ENCODE peak calls at places on chromosomes 13 and 19, in four cellular contexts. E is gastrocnemius medialis, P is IMR-90, L is BE2C. J is an unnamed sample.

GRCh38 chr13:110329798-110330461 is 22.8 kb downstream of the COL4A2 start:
- DNase-seq in E (no peak), P (peak), L (no peak), J (no peak)

GRCh38 chr19:1746401-1747284 is 6.7 kb upstream of the ONECUT3 start:
- DNase-seq in E (no peak), P (peak), L (no peak), J (peak)

GRCh38 chr19:16944626-16945363 is 56.0 kb downstream of the F2RL3 start:
- DNase-seq in E (no peak), P (no peak), L (no peak), J (no peak)

GRCh38 chr13:99012539-99012938 is 34.7 kb upstream of the DOCK9 start:
- DNase-seq in E (no peak), P (no peak), L (no peak), J (no peak)

GRCh38 chr13:64158910-64159309 is 2743.3 kb upstream of the PCDH20 start:
- DNase-seq in E (no peak), P (peak), L (peak), J (no peak)

GRCh38 chr19:30978639-30979038 is 370.6 kb downstream of the TSHZ3 start:
- DNase-seq in E (no peak), P (no peak), L (no peak), J (no peak)

GRCh38 chr13:39051157-39051556 is 12.9 kb downstream of the NHLRC3 start:
- DNase-seq in E (no peak), P (peak), L (no peak), J (no peak)

GRCh38 chr13:93244141-93244917 is 17.7 kb downstream of the GPC6 start:
- DNase-seq in E (no peak), P (peak), L (peak), J (no peak)

GRCh38 chr19:57302020-57302465 is 18.2 kb upstream of the ZNF543 start:
- DNase-seq in E (peak), P (peak), L (peak), J (no peak)

GRCh38 chr13:59906413-59907027 is 257.2 kb downstream of the DIAPH3 start:
- DNase-seq in E (no peak), P (peak), L (peak), J (no peak)
- TF ChIP-seq CTCF in E (no peak), P (peak), L (peak), J (peak)

GRCh38 chr19:42369433-42370067 is 20.5 kb downstream of the CNFN start:
- DNase-seq in E (no peak), P (no peak), L (no peak), J (no peak)
- TF ChIP-seq CTCF in E (no peak), P (no peak), L (no peak), J (no peak)

GRCh38 chr19:11010041-11010440 is 49.2 kb downstream of the SMARCA4 start:
- DNase-seq in E (no peak), P (no peak), L (no peak), J (no peak)
- TF ChIP-seq CTCF in E (no peak), P (no peak), L (no peak), J (no peak)

GRCh38 chr13:24271611-24272451 is 37.5 kb upstream of the C1QTNF9 start:
- DNase-seq in E (no peak), P (peak), L (no peak), J (no peak)

GRCh38 chr13:24269803-24270202 is 39.6 kb upstream of the C1QTNF9 start:
- DNase-seq in E (no peak), P (peak), L (no peak), J (no peak)

GRCh38 chr13:24271231-24271610 is 38.2 kb upstream of the C1QTNF9 start:
- DNase-seq in E (no peak), P (no peak), L (no peak), J (no peak)

GRCh38 chr13:24272452-24273161 is 36.8 kb upstream of the C1QTNF9 start:
- DNase-seq in E (peak), P (no peak), L (no peak), J (no peak)

GRCh38 chr13:24270639-24271131 is 38.7 kb upstream of the C1QTNF9 start:
- DNase-seq in E (peak), P (peak), L (no peak), J (peak)
- TF ChIP-seq CTCF in E (peak), P (no peak), L (no peak), J (no peak)

GRCh38 chr13:75689686-75690085 is 53.6 kb downstream of the LMO7 start:
- DNase-seq in E (no peak), P (peak), L (no peak), J (no peak)

GRCh38 chr13:75691183-75691582 is 55.1 kb downstream of the LMO7 start:
- DNase-seq in E (no peak), P (peak), L (no peak), J (no peak)

GRCh38 chr13:75685239-75685697 is 49.1 kb downstream of the LMO7 start:
- DNase-seq in E (no peak), P (peak), L (no peak), J (no peak)

GRCh38 chr13:75693227-75693626 is 57.1 kb downstream of the LMO7 start:
- DNase-seq in E (no peak), P (no peak), L (no peak), J (no peak)

DNA sequence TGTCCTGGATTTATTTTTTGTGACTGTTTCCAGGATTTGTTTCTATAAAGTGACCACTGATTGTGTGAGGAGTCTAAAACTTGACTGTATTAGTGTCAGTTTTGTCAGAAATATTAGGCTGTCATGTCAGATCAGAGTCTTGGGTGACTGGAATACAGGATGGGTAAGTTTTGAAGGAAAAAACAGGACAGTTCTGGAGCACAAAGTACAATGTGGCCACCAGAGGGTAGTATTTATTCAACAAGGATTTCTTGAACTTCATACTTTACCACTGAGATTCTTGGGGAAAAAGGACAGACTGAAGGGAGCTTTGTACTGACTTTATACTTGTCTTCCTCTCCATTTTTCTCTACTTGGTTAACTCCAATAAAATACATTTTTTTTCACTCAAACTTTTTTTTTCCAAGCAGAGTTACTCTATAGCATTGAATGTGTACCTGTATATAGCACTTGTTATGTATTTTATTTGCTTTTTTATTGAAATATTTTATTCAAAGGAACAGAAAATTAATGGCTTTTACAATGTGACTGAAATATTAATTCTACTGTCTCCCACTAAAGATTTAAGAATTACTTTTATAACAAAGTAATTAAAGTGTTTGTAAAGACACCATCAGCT is 51.1 kb downstream of the LMO7 start:
- DNase-seq in E (no peak), P (peak), L (no peak), J (no peak)
- TF ChIP-seq CTCF in E (no peak), P (peak), L (peak), J (peak)

GRCh38 chr13:89969996-89970709 is 1377.3 kb upstream of the MIR17HG start:
- DNase-seq in E (no peak), P (no peak), L (no peak), J (no peak)
- TF ChIP-seq CTCF in E (no peak), P (no peak), L (no peak), J (no peak)

DNA sequence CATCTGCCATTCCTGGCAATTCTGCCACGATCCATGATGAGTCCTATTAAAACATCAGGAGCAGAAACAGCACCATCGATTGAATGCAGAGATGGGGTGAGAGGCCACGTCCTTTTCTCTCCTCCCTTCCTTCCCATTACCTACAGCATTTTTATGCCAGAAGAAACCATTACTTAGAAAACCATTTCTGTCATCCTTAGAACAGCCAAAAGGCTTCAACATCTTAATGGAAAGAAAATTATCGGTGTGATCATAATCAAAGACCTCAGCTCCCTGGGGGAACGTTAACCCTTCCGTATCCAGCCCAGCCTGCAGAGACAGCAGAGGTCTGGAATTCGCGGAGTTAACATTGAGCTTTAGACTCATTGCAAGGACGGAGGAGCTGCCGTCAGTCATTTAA is 55.9 kb upstream of the SIAH3 start:
- DNase-seq in E (no peak), P (no peak), L (peak), J (no peak)
- TF ChIP-seq CTCF in E (no peak), P (no peak), L (no peak), J (no peak)

GRCh38 chr13:37869756-37870488 is at the start of gene TRPC4:
- DNase-seq in E (no peak), P (peak), L (peak), J (peak)
- TF ChIP-seq CTCF in E (no peak), P (peak), L (peak), J (no peak)

J was measured in glutamatergic neuron.